ENCODE peak calls at places on chromosomes 13 and 19, in seven cellular contexts. P, R, V, N, Z, B and J are unnamed samples.

GRCh38 chr13:49828452-49828851 is 36.0 kb upstream of the KPNA3 start:
- DNase-seq in Z (no peak), B (no peak), V (no peak), P (no peak), R (no peak), N (no peak), J (no peak)

GRCh38 chr19:36169084-36169760 is 17.0 kb upstream of the COX7A1 start:
- DNase-seq in N (peak; percentile 30), B (peak; percentile 34), R (peak; percentile 32), P (no peak), V (peak; percentile 35), Z (no peak), J (no peak)

GRCh38 chr13:23506821-23507210 is 63.4 kb upstream of the TNFRSF19 start:
- DNase-seq in P (peak; percentile 98), R (peak; percentile 27), N (no peak), V (no peak), B (no peak), Z (no peak), J (no peak)

GRCh38 chr19:12665646-12666304 is 767 bp downstream of the MAN2B1 start:
- DNase-seq in Z (no peak), V (no peak), P (peak; percentile 10), B (no peak), R (no peak), N (no peak), J (no peak)

GRCh38 chr13:46124531-46124966 is 19.7 kb upstream of the CPB2 start:
- DNase-seq in N (no peak), P (no peak), R (no peak), Z (no peak), V (no peak), B (no peak), J (no peak)

GRCh38 chr13:32300920-32301319 is 14.2 kb downstream of the ZAR1L start:
- DNase-seq in N (no peak), R (no peak), P (no peak), Z (no peak), B (no peak), V (no peak), J (no peak)

GRCh38 chr19:47486900-47487299 is 2.9 kb upstream of the KPTN start:
- DNase-seq in Z (no peak), R (no peak), N (no peak), P (no peak), B (no peak), V (no peak), J (no peak)

GRCh38 chr19:49858591-49858985 is 7.6 kb downstream of the PTOV1 start:
- DNase-seq in Z (peak; percentile 41), R (no peak), P (no peak), N (no peak), V (no peak), B (peak; percentile 85), J (no peak)

GRCh38 chr13:22758245-22758644 is 422.5 kb upstream of the SGCG start:
- DNase-seq in V (no peak), Z (no peak), R (no peak), N (no peak), P (no peak), B (no peak), J (no peak)

GRCh38 chr19:19775891-19776205 is 42.9 kb upstream of the ZNF14 start:
- DNase-seq in P (no peak), R (no peak), N (no peak), B (no peak), Z (no peak), V (no peak), J (peak; percentile 48)

GRCh38 chr13:20431080-20431479 is 94.6 kb downstream of the CRYL1 start:
- DNase-seq in B (no peak), V (no peak), R (no peak), Z (no peak), P (no peak), N (no peak), J (no peak)

GRCh38 chr19:46714523-46715106 is 2.3 kb downstream of the PRKD2 start:
- DNase-seq in P (no peak), R (no peak), B (no peak), N (no peak), Z (peak; percentile 20), V (no peak), J (no peak)

GRCh38 chr19:18424890-18425514 is 5.8 kb downstream of the SSBP4 start:
- DNase-seq in V (no peak), P (no peak), B (no peak), R (no peak), N (no peak), Z (peak; percentile 39), J (no peak)

GRCh38 chr19:4539697-4540581 is at the start of gene LRG1:
- DNase-seq in P (no peak), R (no peak), B (peak; percentile 16), N (peak; percentile 37), V (peak; percentile 90), Z (peak; percentile 82), J (peak; percentile 96)

GRCh38 chr19:6587093-6587820 is 3.7 kb downstream of the CD70 start:
- DNase-seq in B (no peak), N (no peak), Z (no peak), V (no peak), P (no peak), R (no peak), J (no peak)

GRCh38 chr13:20558982-20559381 is 8.0 kb upstream of the IFT88 start:
- DNase-seq in V (no peak), N (no peak), R (no peak), P (no peak), B (no peak), Z (no peak), J (no peak)

GRCh38 chr19:13872695-13873389 is 4.1 kb upstream of the NANOS3 start:
- DNase-seq in V (no peak), P (no peak), N (no peak), Z (no peak), R (no peak), B (peak; percentile 47), J (peak; percentile 36)

GRCh38 chr19:35704218-35704617 is at the start of gene ZBTB32:
- DNase-seq in N (no peak), P (peak; percentile 61), B (peak; percentile 41), V (no peak), Z (no peak), R (no peak), J (peak; percentile 28)

GRCh38 chr19:51440846-51441409 is 17.3 kb downstream of the SIGLEC8 start:
- DNase-seq in V (no peak), N (no peak), P (no peak), R (no peak), Z (no peak), B (no peak), J (no peak)
- TF ChIP-seq POLR2A in V (no peak), N (no peak), P (no peak), R (no peak), Z (no peak), B (no peak), J (no peak)

DNA sequence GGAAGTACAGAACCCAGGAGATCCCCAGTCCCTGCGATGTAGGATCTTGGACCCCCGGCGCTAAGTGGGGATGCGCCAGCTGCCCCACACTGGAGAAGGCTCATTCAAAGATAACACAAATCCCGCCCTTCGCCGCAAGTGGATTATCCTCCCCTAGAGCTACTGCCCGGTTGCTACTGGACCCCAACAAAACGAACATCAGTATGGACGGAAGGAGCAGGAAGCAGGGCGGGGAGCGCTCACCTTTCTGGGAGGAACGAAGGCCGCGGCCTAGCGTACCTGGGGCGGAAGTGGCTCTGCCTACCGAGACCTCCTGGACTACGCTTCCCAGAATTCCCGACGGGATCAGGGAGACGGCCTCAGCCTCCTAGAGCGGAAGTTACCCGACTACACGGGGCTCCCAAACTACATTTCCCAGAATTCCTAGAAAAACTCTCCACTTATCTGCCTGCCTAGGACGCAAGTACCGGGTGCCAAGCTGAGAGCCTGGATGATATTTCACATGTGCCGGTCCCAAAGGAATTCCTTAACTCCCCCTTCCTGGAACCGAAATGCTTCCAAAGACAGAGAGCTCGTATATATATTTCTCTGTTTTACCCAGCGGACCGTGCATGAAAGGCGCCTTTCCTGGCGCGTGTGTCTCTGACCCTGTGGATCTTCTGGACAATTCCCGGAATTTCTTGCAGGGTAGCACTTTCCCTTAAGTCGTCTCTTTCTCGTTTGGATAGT is at the start of gene ZNF112:
- DNase-seq in R (peak; percentile 91), N (peak; percentile 95), Z (peak; percentile 84), V (peak; percentile 90), B (peak; percentile 91), P (peak; percentile 91), J (peak; percentile 92)
- TF ChIP-seq POLR2A in R (peak; percentile 40), N (no peak), Z (peak; percentile 27), V (no peak), B (peak; percentile 43), P (peak; percentile 34), J (peak; percentile 67)

GRCh38 chr19:33419763-33420080 is 46.2 kb downstream of the CEBPG start:
- DNase-seq in R (no peak), P (no peak), N (no peak), V (no peak), B (no peak), Z (no peak), J (no peak)

GRCh38 chr19:33424181-33424580 is 50.7 kb downstream of the CEBPG start:
- DNase-seq in R (no peak), Z (no peak), P (no peak), N (no peak), B (no peak), V (no peak), J (no peak)

GRCh38 chr19:33421368-33421767 is 47.9 kb downstream of the CEBPG start:
- DNase-seq in R (no peak), N (no peak), Z (no peak), B (no peak), P (no peak), V (no peak), J (no peak)

GRCh38 chr19:33420821-33421220 is 47.3 kb downstream of the CEBPG start:
- DNase-seq in R (no peak), B (no peak), Z (no peak), N (no peak), P (no peak), V (no peak), J (no peak)

GRCh38 chr19:33422369-33423180 is 49.1 kb downstream of the CEBPG start:
- DNase-seq in Z (no peak), P (no peak), N (no peak), V (no peak), R (no peak), B (no peak), J (no peak)
- TF ChIP-seq POLR2A in Z (no peak), P (no peak), N (no peak), V (no peak), R (no peak), B (no peak), J (no peak)

DNA sequence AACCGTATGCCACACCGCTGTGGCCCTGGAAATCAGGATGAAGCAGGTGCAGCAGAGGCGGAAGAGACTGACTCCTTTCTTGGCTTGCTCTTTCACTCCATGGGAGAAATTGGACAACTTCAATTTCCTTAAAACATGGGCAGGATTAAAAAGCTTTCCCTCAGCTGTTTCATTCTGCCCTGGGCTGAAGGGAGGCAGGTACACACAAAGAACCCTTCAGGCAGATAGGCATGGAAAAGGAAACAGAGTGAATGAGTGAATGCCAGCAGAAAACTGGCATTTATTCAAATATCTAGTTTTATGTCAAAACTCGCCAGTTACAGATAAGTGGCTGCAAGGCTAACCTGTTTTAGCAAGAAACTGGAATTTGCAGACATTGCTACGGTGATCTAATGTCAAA is 71.0 kb upstream of the SLC15A1 start:
- DNase-seq in N (peak; percentile 29), V (no peak), B (no peak), Z (no peak), R (no peak), P (no peak), J (peak; percentile 44)
- TF ChIP-seq POLR2A in N (no peak), V (no peak), B (no peak), Z (no peak), R (no peak), P (no peak), J (peak; percentile 26)